ENCODE peak calls at places on chromosomes 1 and 21, in four cellular contexts. One of them, this sample, is unnamed.

GRCh38 chr1:18458751-18459133 is 22.0 kb upstream of the KLHDC7A start:
- DNase-seq in cardiac muscle cell: no peak
- DNase-seq in left ventricle myocardium inferior: no peak
- DNase-seq in OCI-LY7: no peak
- DNase-seq in this sample: no peak

GRCh38 chr1:81351864-81352263 is 448.9 kb upstream of the ADGRL2 start:
- DNase-seq in cardiac muscle cell: no peak
- DNase-seq in left ventricle myocardium inferior: no peak
- DNase-seq in OCI-LY7: no peak
- DNase-seq in this sample: no peak

GRCh38 chr21:34722684-34723300 is 54.0 kb downstream of the CLIC6 start:
- DNase-seq in left ventricle myocardium inferior: no peak
- DNase-seq in cardiac muscle cell: no peak
- DNase-seq in OCI-LY7: peak; percentile 38
- DNase-seq in this sample: no peak

GRCh38 chr1:193014354-193014753 is 44.8 kb downstream of the UCHL5 start:
- DNase-seq in cardiac muscle cell: no peak
- DNase-seq in left ventricle myocardium inferior: no peak
- DNase-seq in OCI-LY7: no peak
- DNase-seq in this sample: no peak

GRCh38 chr1:183580281-183580682 is 10.0 kb downstream of the NCF2 start:
- DNase-seq in left ventricle myocardium inferior: no peak
- DNase-seq in OCI-LY7: peak; percentile 38
- DNase-seq in cardiac muscle cell: peak; percentile 35
- DNase-seq in this sample: peak; percentile 55

GRCh38 chr1:161481624-161482392 is 23.4 kb upstream of the FCGR2A start:
- DNase-seq in OCI-LY7: no peak
- DNase-seq in left ventricle myocardium inferior: no peak
- DNase-seq in cardiac muscle cell: no peak
- DNase-seq in this sample: no peak

GRCh38 chr1:65449214-65449823 is 28.9 kb downstream of the LEPR start:
- DNase-seq in OCI-LY7: no peak
- DNase-seq in cardiac muscle cell: no peak
- DNase-seq in left ventricle myocardium inferior: no peak
- DNase-seq in this sample: no peak

GRCh38 chr1:34590211-34590623 is 164.6 kb upstream of the GJB5 start:
- DNase-seq in OCI-LY7: no peak
- DNase-seq in left ventricle myocardium inferior: no peak
- DNase-seq in cardiac muscle cell: no peak
- DNase-seq in this sample: no peak

GRCh38 chr21:43893536-43894205 is 28.6 kb downstream of the AGPAT3 start:
- DNase-seq in OCI-LY7: no peak
- DNase-seq in cardiac muscle cell: peak; percentile 49
- DNase-seq in left ventricle myocardium inferior: no peak
- DNase-seq in this sample: no peak

GRCh38 chr1:24931481-24932221 is 1.6 kb upstream of the RUNX3 start:
- DNase-seq in cardiac muscle cell: peak; percentile 35
- DNase-seq in left ventricle myocardium inferior: no peak
- DNase-seq in OCI-LY7: peak; percentile 13
- DNase-seq in this sample: no peak

GRCh38 chr1:24932725-24933294 is 2.7 kb upstream of the RUNX3 start:
- DNase-seq in left ventricle myocardium inferior: no peak
- DNase-seq in cardiac muscle cell: no peak
- DNase-seq in OCI-LY7: no peak
- DNase-seq in this sample: no peak

GRCh38 chr1:24930703-24931480 is 816 bp upstream of the RUNX3 start:
- DNase-seq in OCI-LY7: no peak
- DNase-seq in cardiac muscle cell: no peak
- DNase-seq in left ventricle myocardium inferior: no peak
- DNase-seq in this sample: no peak

GRCh38 chr1:24933468-24933867 is 3.4 kb upstream of the RUNX3 start:
- DNase-seq in OCI-LY7: no peak
- DNase-seq in cardiac muscle cell: no peak
- DNase-seq in left ventricle myocardium inferior: no peak
- DNase-seq in this sample: no peak

DNA sequence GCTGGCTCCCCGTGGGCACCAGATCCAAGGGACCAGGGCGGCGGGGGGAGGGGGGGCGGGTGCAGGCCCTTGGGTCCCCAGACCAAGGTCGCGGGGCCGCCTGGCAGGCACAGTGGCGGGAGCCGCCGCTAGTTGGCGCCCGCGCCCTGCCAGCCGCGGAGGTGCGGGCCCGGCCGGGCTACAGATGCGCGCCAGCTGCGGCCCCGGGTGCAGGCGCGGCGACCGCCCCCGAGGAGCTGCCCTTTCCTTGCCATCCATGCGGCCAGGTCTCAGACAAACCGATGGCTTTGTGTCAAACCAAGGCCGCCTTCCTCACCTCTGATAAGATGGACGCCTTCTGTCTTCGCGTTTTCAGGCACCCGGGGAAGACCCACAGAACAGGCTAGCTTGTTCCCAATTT is 2.2 kb upstream of the RUNX3 start:
- DNase-seq in left ventricle myocardium inferior: peak; percentile 42
- DNase-seq in cardiac muscle cell: peak; percentile 76
- DNase-seq in OCI-LY7: peak; percentile 76
- DNase-seq in this sample: peak; percentile 49
- TF ChIP-seq CTCF in left ventricle myocardium inferior: peak; percentile 89
- TF ChIP-seq CTCF in cardiac muscle cell: peak; percentile 25
- TF ChIP-seq CTCF in OCI-LY7: peak; percentile 61
- TF ChIP-seq CTCF in this sample: peak; percentile 60

GRCh38 chr1:185408675-185409270 is 91.7 kb upstream of the IVNS1ABP start:
- DNase-seq in cardiac muscle cell: no peak
- DNase-seq in left ventricle myocardium inferior: no peak
- DNase-seq in OCI-LY7: no peak
- DNase-seq in this sample: no peak
- H3K27ac ChIP-seq in cardiac muscle cell: no peak overlapping the region
- H3K27ac ChIP-seq in left ventricle myocardium inferior: no peak overlapping the region
- H3K27ac ChIP-seq in OCI-LY7: no peak overlapping the region
- H3K27ac ChIP-seq in this sample: no peak overlapping the region

DNA sequence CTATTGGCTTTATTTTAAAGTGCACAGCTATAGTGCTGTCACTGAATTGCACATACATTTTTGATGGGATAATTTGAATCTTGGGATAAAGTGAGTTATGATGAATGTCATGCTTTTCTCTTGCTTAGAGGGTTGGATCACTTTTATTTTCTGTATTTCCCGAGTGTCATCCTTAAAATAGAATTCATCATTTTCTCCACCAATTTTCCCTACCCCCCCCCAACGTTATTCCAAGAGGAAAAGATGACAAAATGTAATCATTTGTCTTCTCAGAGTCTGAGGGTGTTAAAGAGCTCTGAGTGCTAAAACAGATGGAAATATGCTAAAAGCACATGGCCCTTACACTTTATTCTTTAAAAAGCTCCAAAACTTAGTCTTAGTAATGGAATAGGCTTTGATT is 81.3 kb downstream of the CHRM3 start:
- DNase-seq in OCI-LY7: no peak
- DNase-seq in cardiac muscle cell: no peak
- DNase-seq in left ventricle myocardium inferior: no peak
- DNase-seq in this sample: no peak
- H3K9me3 ChIP-seq in OCI-LY7: no peaks in the 10 kb centered on the region
- H3K9me3 ChIP-seq in cardiac muscle cell: no peaks in the 10 kb centered on the region
- H3K9me3 ChIP-seq in left ventricle myocardium inferior: no peaks in the 10 kb centered on the region
- H3K9me3 ChIP-seq in this sample: no peaks in the 10 kb centered on the region

DNA sequence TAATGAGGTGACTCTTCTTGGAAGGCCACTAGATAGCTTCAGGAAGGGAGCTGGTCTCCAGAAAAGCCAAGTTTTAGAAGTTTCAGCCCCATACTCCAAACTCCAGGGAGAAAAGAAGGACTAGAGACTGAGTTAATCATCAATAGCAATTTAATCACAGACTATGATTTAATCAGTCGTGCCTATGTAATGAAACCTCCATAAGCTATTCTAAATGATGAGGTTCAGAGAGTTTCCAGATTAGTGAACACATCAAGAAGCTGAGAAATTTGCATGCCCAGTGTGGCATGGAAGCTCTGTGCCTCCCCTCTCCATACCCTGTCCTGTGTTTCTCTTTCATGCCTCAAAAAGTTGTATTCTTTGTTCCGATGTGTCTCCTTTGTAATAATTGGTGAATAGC is 49.2 kb upstream of the CCDC190 start:
- DNase-seq in OCI-LY7: no peak
- DNase-seq in cardiac muscle cell: no peak
- DNase-seq in left ventricle myocardium inferior: no peak
- DNase-seq in this sample: no peak
- TF ChIP-seq CTCF in OCI-LY7: no peak
- TF ChIP-seq CTCF in cardiac muscle cell: no peak
- TF ChIP-seq CTCF in left ventricle myocardium inferior: no peak
- TF ChIP-seq CTCF in this sample: no peak

DNA sequence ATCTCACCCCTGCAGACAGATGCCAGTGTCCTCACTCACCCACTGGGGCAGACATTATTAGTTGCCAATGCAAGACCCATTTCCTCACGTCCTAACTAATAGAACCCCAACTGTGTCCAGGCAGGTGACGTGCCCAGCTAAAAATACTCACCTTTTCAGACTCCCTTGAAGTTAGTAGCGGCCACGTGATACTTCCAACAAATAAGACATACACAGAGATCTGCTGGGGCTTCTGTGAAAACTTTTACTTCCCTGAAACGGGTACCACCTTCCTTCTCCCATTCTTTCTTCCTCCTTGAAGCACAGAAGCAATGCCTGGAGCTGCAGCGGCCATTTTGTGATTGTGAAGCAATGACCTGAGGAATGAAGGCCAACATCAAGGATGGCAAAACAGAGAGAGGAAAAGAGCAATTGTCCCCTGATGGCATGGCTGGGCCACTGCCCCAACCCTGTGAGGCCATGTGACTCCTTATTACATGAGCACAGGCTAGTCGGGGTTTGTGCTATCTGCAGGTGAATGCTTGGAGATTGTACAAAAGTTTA is 74.4 kb upstream of the TMPRSS2 start:
- DNase-seq in cardiac muscle cell: no peak
- DNase-seq in left ventricle myocardium inferior: no peak
- DNase-seq in OCI-LY7: no peak
- DNase-seq in this sample: no peak
- H3K27ac ChIP-seq in cardiac muscle cell: no peak overlapping the region
- H3K27ac ChIP-seq in left ventricle myocardium inferior: no peak overlapping the region
- H3K27ac ChIP-seq in OCI-LY7: no peak overlapping the region
- H3K27ac ChIP-seq in this sample: no peak overlapping the region

GRCh38 chr1:53415432-53415831 is 43.8 kb upstream of the DMRTB1 start:
- DNase-seq in cardiac muscle cell: no peak
- DNase-seq in left ventricle myocardium inferior: no peak
- DNase-seq in OCI-LY7: no peak
- DNase-seq in this sample: no peak

GRCh38 chr1:53417003-53417402 is 42.2 kb upstream of the DMRTB1 start:
- DNase-seq in cardiac muscle cell: no peak
- DNase-seq in OCI-LY7: no peak
- DNase-seq in left ventricle myocardium inferior: no peak
- DNase-seq in this sample: no peak

GRCh38 chr1:53413175-53414001 is 45.8 kb upstream of the DMRTB1 start:
- DNase-seq in cardiac muscle cell: no peak
- DNase-seq in OCI-LY7: no peak
- DNase-seq in left ventricle myocardium inferior: no peak
- DNase-seq in this sample: no peak

GRCh38 chr1:53414632-53415031 is 44.6 kb upstream of the DMRTB1 start:
- DNase-seq in cardiac muscle cell: no peak
- DNase-seq in left ventricle myocardium inferior: no peak
- DNase-seq in OCI-LY7: no peak
- DNase-seq in this sample: no peak

GRCh38 chr1:53416264-53416663 is 42.9 kb upstream of the DMRTB1 start:
- DNase-seq in left ventricle myocardium inferior: no peak
- DNase-seq in cardiac muscle cell: no peak
- DNase-seq in OCI-LY7: no peak
- DNase-seq in this sample: no peak
- H3K9me3 ChIP-seq in left ventricle myocardium inferior: peaks cover 3% of the 10 kb centered on the region
- H3K9me3 ChIP-seq in cardiac muscle cell: no peaks in the 10 kb centered on the region
- H3K9me3 ChIP-seq in OCI-LY7: peaks cover 7% of the 10 kb centered on the region
- H3K9me3 ChIP-seq in this sample: peaks cover 2% of the 10 kb centered on the region